ENCODE peak calls at places on chromosomes 7 and 10, in four cellular contexts. K is H1, N is HepG2, I is K562. Q is an unnamed sample.

GRCh38 chr7:25073451-25073850 is 51.6 kb downstream of the CYCS start:
- DNase-seq in I (no peak), K (no peak), N (peak; percentile 55), Q (no peak)

GRCh38 chr10:98213740-98214139 is 54.3 kb downstream of the LOXL4 start:
- DNase-seq in N (no peak), K (no peak), I (no peak), Q (no peak)

GRCh38 chr7:95471076-95471475 is 14.7 kb upstream of the ASB4 start:
- DNase-seq in K (no peak), N (no peak), I (no peak), Q (no peak)

GRCh38 chr7:130838738-130839137 is 104.7 kb upstream of the KLF14 start:
- DNase-seq in K (no peak), N (no peak), I (no peak), Q (no peak)

GRCh38 chr7:81846398-81846797 is 76.6 kb upstream of the HGF start:
- DNase-seq in N (no peak), I (no peak), K (no peak), Q (no peak)

GRCh38 chr10:17062493-17063487 is 66.8 kb downstream of the CUBN start:
- DNase-seq in K (peak; percentile 2), N (peak; percentile 76), I (peak; percentile 15), Q (no peak)

GRCh38 chr10:71333154-71333887 is 14.3 kb downstream of the SLC29A3 start:
- DNase-seq in N (no peak), K (no peak), I (no peak), Q (no peak)

GRCh38 chr10:132122097-132122861 is 56.5 kb downstream of the JAKMIP3 start:
- DNase-seq in K (no peak), I (no peak), N (no peak), Q (no peak)

GRCh38 chr10:89785095-89785494 is 83.7 kb downstream of the KIF20B start:
- DNase-seq in N (no peak), K (no peak), I (peak; percentile 30), Q (no peak)

DNA sequence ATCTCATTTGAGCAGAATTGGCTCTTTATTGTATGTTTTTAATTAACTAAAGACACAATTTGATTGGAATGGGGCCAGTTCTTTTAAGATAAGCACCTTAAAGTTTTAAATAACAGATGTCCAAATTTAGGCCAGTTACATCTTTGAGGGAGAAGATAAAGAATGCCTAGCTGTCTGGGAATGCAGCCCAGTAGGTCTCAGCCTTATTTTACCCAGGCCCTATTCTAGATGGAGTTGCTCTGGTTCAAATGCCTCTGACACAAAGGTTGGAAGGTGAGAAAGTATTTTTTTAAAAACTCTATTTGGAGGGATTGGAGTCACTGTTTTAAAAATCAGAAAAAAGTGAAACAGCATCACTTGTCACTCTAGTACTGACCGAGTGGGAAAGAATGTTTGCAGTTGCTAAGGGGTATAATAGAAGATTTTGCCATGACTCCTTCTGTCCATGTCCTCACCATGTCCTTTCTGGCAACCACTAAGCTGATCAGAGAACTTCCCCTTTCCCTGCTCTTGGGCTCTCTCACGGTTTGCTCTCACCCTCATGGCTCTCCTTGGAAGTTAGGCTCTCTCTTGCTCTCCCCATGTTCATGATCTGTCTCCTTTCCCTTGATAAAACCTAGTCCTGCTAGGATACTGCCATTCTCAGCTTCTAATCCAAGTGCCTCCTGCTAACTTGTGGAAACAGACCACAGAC is 238.2 kb upstream of the AGK start:
- DNase-seq in I (no peak), N (no peak), K (no peak), Q (no peak)
- TF ChIP-seq JUND in I (no peak), N (no peak), K (no peak), Q (no peak)

DNA sequence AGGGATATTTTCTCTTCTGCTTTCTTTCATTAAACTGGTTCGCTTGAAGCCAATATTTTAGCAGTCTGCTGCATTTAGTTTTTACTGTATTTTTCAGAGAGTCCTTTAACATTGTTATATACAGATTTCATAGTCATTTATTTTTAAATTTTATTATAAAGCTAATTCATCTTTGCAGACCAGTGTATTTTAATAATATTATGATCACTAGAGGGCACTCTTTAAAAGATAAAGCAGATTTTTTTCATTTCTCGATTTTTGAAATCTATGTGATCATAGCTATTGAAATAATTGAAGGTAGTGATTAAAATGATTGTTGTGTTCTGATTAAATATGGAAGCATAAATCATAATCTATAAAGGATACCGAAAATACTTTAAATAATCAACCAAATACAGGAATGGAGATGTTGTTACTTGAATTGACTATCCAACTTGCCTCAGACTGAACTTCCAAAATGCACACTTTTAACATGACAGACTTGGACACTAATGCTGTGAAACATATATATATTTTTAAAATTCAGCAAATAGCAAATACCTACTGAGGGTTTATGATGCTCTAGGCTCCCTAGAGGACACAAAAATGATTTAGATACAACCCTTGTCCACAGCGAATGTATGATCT is 35.2 kb downstream of the ST7 start:
- DNase-seq in K (no peak), N (no peak), I (no peak), Q (peak; percentile 39)
- TF ChIP-seq USF2 in K (no peak), N (no peak), I (no peak), Q (no peak)

DNA sequence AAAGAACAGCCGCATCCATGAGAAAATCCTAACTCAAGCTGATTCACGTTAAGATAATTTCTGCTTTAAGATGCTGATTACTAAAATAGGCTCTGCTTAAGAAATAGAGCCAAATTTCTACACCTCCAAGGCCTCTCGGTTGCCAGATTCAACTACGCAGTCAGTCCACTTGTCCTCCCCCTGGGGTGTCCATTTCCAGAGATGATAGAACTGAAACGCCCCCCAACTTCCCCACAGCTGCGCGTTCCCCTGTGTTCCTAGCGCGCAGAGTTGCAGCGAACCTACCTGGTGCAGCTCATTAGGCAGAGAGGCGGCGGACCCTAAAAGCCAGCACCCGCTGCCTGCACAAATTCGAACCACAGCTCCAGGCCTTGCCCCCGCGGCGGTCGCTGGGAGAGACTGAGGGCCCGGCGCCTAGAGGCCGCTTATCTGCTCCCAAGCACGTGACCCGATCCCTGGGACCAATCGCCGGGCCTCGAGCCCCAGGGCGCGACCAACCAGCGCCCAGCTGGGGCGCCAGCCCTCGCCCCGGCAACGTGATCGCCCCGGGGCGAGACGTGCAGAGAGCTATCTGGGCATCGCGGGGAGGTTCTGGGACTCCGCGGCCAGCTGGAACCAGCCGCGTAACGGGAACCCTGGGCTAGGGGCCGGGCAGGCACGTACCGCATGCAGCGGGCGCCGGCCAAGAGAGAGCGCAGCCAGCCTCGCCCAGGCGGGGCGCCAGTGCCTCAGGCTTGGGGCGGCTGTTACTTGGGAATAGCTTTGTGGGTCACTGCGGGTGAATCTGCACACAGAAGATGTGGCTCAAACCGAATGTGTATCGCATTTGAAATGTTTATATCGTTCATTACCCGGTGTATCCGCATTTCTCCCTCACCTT is at the start of gene PPP1R3C:
- DNase-seq in K (peak; percentile 73), N (peak; percentile 87), I (no peak), Q (peak; percentile 93)
- TF ChIP-seq JUND in K (no peak), N (no peak), I (no peak), Q (no peak)

GRCh38 chr7:17019106-17019505 is 137.3 kb upstream of the AGR3 start:
- DNase-seq in K (no peak), I (no peak), N (no peak), Q (no peak)

GRCh38 chr7:17026269-17026668 is 144.5 kb upstream of the AGR3 start:
- DNase-seq in I (no peak), K (no peak), N (no peak), Q (no peak)

GRCh38 chr7:17021205-17021604 is 139.4 kb upstream of the AGR3 start:
- DNase-seq in N (peak; percentile 95), K (no peak), I (peak; percentile 6), Q (no peak)

GRCh38 chr7:17020250-17020649 is 138.5 kb upstream of the AGR3 start:
- DNase-seq in K (no peak), N (peak; percentile 78), I (no peak), Q (no peak)

GRCh38 chr7:17022915-17023314 is 141.1 kb upstream of the AGR3 start:
- DNase-seq in I (no peak), N (no peak), K (no peak), Q (no peak)
- TF ChIP-seq USF2 in I (no peak), N (no peak), K (no peak), Q (no peak)

GRCh38 chr10:86799188-86799845 is 42.9 kb downstream of the BMPR1A start:
- DNase-seq in I (no peak), K (no peak), N (no peak), Q (no peak)
- TF ChIP-seq JUND in I (no peak), K (no peak), N (no peak), Q (no peak)

GRCh38 chr10:34998940-34999339 is 91.2 kb downstream of the CUL2 start:
- DNase-seq in K (no peak), I (no peak), N (no peak), Q (no peak)

GRCh38 chr10:34996843-34997242 is 93.3 kb downstream of the CUL2 start:
- DNase-seq in K (no peak), N (no peak), I (no peak), Q (no peak)

GRCh38 chr10:34993782-34994181 is 96.4 kb downstream of the CUL2 start:
- DNase-seq in N (no peak), I (no peak), K (no peak), Q (no peak)

GRCh38 chr10:34995925-34996324 is 94.2 kb downstream of the CUL2 start:
- DNase-seq in N (no peak), K (no peak), I (no peak), Q (no peak)

GRCh38 chr10:34994565-34995142 is 95.5 kb downstream of the CUL2 start:
- DNase-seq in I (peak; percentile 72), N (peak; percentile 79), K (peak; percentile 75), Q (peak; percentile 72)
- TF ChIP-seq USF2 in I (no peak), N (no peak), K (no peak), Q (no peak)

DNA sequence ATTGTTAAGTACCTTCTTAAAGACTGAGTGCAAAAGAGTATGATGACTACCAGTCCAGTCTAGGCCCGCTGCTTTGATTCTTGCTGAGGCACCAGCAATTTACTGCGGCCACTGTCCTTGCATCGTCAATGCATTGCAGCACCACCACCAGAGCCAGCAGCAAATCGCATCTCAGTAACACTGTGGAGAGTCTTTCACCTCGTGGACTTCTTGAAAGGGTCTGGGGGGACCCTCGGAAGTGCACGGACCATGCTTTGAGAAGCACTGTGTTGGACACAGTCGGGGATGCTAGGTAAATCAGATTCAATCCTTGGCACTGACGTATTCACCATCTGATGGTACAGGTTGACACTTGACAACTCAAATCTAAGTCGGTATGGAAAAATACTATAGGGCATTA is 493.6 kb downstream of the RPS24 start:
- DNase-seq in K (no peak), N (no peak), I (no peak), Q (no peak)
- TF ChIP-seq JUND in K (no peak), N (no peak), I (no peak), Q (no peak)

Q was measured in SK-N-SH.